ENCODE peak calls at places on chromosome 15, in four cellular contexts. One of them, this sample, is unnamed.
A peak's percentile ranks its signal among the peaks of the same experiment; 100 is the strongest.

GRCh38 chr15:48850648-48851047 is 27.3 kb upstream of the EID1 start:
- DNase-seq in fibroblast of lung: no peak
- DNase-seq in PC-9: no peak
- DNase-seq in A549: no peak
- DNase-seq in this sample: no peak

GRCh38 chr15:52682776-52683175 is 3.6 kb upstream of the ATOSA start:
- DNase-seq in fibroblast of lung: no peak
- DNase-seq in PC-9: no peak
- DNase-seq in A549: no peak
- DNase-seq in this sample: no peak

GRCh38 chr15:34892963-34893591 is 76.5 kb downstream of the AQR start:
- DNase-seq in fibroblast of lung: no peak
- DNase-seq in PC-9: no peak
- DNase-seq in A549: no peak
- DNase-seq in this sample: no peak

GRCh38 chr15:98476559-98476958 is 171.8 kb upstream of the IGF1R start:
- DNase-seq in fibroblast of lung: no peak
- DNase-seq in PC-9: no peak
- DNase-seq in A549: no peak
- DNase-seq in this sample: no peak

GRCh38 chr15:80568298-80568697 is 126.8 kb upstream of the ABHD17C start:
- DNase-seq in fibroblast of lung: peak; percentile 83
- DNase-seq in PC-9: no peak
- DNase-seq in A549: no peak
- DNase-seq in this sample: peak; percentile 81

GRCh38 chr15:77440378-77440999 is 19.8 kb downstream of the HMG20A start:
- DNase-seq in fibroblast of lung: peak; percentile 80
- DNase-seq in PC-9: peak; percentile 8
- DNase-seq in A549: no peak
- DNase-seq in this sample: peak; percentile 80

GRCh38 chr15:73573572-73573971 is 59.6 kb downstream of the NPTN start:
- DNase-seq in fibroblast of lung: peak; percentile 44
- DNase-seq in PC-9: no peak
- DNase-seq in A549: no peak
- DNase-seq in this sample: peak; percentile 98

GRCh38 chr15:96358795-96359190 is 28.3 kb downstream of the NR2F2 start:
- DNase-seq in fibroblast of lung: no peak
- DNase-seq in PC-9: no peak
- DNase-seq in A549: no peak
- DNase-seq in this sample: no peak

GRCh38 chr15:71079208-71080044 is 35.8 kb upstream of the THSD4 start:
- DNase-seq in fibroblast of lung: peak; percentile 92
- DNase-seq in PC-9: peak; percentile 73
- DNase-seq in A549: no peak
- DNase-seq in this sample: peak; percentile 91

GRCh38 chr15:45611305-45611704 is 23.5 kb upstream of the SQOR start:
- DNase-seq in fibroblast of lung: no peak
- DNase-seq in PC-9: no peak
- DNase-seq in A549: no peak
- DNase-seq in this sample: peak; percentile 53

GRCh38 chr15:72313448-72313840 is 6.5 kb downstream of the CELF6 start:
- DNase-seq in fibroblast of lung: no peak
- DNase-seq in PC-9: no peak
- DNase-seq in A549: no peak
- DNase-seq in this sample: no peak

GRCh38 chr15:91853968-91854943 is 748 bp downstream of the SLCO3A1 start:
- DNase-seq in fibroblast of lung: peak; percentile 16
- DNase-seq in PC-9: peak; percentile 51
- DNase-seq in A549: peak; percentile 45
- DNase-seq in this sample: peak; percentile 31

GRCh38 chr15:35519536-35520149 is 26.3 kb downstream of the DPH6 start:
- DNase-seq in fibroblast of lung: peak; percentile 47
- DNase-seq in PC-9: no peak
- DNase-seq in A549: no peak
- DNase-seq in this sample: peak; percentile 74

GRCh38 chr15:31537770-31538592 is 211.3 kb downstream of the KLF13 start:
- DNase-seq in fibroblast of lung: no peak
- DNase-seq in PC-9: no peak
- DNase-seq in A549: no peak
- DNase-seq in this sample: no peak

GRCh38 chr15:78617131-78617915 is 3.5 kb downstream of the CHRNA3 start:
- DNase-seq in fibroblast of lung: no peak
- DNase-seq in PC-9: no peak
- DNase-seq in A549: no peak
- DNase-seq in this sample: no peak

GRCh38 chr15:29939404-29939803 is 117.1 kb upstream of the TJP1 start:
- DNase-seq in fibroblast of lung: peak; percentile 56
- DNase-seq in PC-9: no peak
- DNase-seq in A549: no peak
- DNase-seq in this sample: no peak

GRCh38 chr15:82093774-82094211 is 48.0 kb upstream of the MEX3B start:
- DNase-seq in fibroblast of lung: peak; percentile 93
- DNase-seq in PC-9: no peak
- DNase-seq in A549: peak; percentile 74
- DNase-seq in this sample: peak; percentile 88

GRCh38 chr15:94237903-94238302 is 6.5 kb downstream of the MCTP2 start:
- DNase-seq in fibroblast of lung: no peak
- DNase-seq in PC-9: no peak
- DNase-seq in A549: no peak
- DNase-seq in this sample: no peak

GRCh38 chr15:65791335-65792129 is 561 bp downstream of the DENND4A start:
- DNase-seq in fibroblast of lung: peak; percentile 57
- DNase-seq in PC-9: peak; percentile 32
- DNase-seq in A549: peak; percentile 54
- DNase-seq in this sample: peak; percentile 46

GRCh38 chr15:85622432-85622831 is 172.3 kb downstream of the KLHL25 start:
- DNase-seq in fibroblast of lung: peak; percentile 89
- DNase-seq in PC-9: no peak
- DNase-seq in A549: no peak
- DNase-seq in this sample: no peak

GRCh38 chr15:43285609-43286037 is 18.9 kb upstream of the TGM5 start:
- DNase-seq in fibroblast of lung: peak; percentile 42
- DNase-seq in PC-9: peak; percentile 46
- DNase-seq in A549: peak; percentile 59
- DNase-seq in this sample: peak; percentile 79

GRCh38 chr15:48619446-48619845 is 26.1 kb downstream of the FBN1 start:
- DNase-seq in fibroblast of lung: no peak
- DNase-seq in PC-9: no peak
- DNase-seq in A549: no peak
- DNase-seq in this sample: no peak

GRCh38 chr15:74265046-74265639 is 29.0 kb downstream of the CCDC33 start:
- DNase-seq in fibroblast of lung: peak; percentile 30
- DNase-seq in PC-9: peak; percentile 21
- DNase-seq in A549: no peak
- DNase-seq in this sample: peak; percentile 39

DNA sequence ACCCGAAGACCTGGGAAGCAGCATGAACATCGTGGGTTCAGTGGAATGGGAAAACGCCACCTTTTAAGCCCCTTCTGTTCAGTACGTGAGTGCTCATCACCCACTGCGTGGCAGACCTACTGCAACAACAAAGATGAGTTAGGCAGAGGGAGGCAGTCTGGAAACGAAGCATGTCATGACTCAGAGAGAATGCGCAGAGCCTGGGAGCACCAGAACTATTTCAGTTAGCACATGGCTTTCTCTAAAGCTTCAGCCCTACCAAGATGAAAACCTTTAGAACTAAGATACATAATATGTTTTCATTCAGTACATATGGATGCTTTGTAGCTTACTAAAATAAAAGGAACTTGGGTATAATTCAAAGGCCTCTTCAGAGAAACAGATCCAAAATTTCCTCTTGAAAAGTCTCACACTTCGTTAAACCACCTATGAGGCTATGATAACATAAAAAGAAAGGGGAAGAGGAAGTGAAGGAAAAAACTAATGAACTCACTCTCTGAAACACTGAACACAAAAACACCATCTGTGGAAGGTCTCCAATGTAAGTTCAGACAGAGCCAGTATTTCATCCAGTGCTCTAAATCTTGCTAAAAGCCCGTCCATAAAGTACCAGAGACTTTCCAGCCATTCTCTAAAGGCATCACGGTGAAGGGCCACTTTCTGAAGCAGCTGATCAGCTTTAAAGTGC is 140.1 kb downstream of the OCA2 start:
- DNase-seq in fibroblast of lung: peak; percentile 40
- DNase-seq in PC-9: no peak
- DNase-seq in A549: no peak
- DNase-seq in this sample: no peak
- H3K4me3 ChIP-seq in fibroblast of lung: no peak overlapping the region
- H3K4me3 ChIP-seq in PC-9: no peak overlapping the region
- H3K4me3 ChIP-seq in A549: no peak overlapping the region
- H3K4me3 ChIP-seq in this sample: no peak overlapping the region

GRCh38 chr15:70063992-70064379 is 33.7 kb downstream of the TLE3 start:
- DNase-seq in fibroblast of lung: no peak
- DNase-seq in PC-9: no peak
- DNase-seq in A549: no peak
- DNase-seq in this sample: no peak

GRCh38 chr15:70066004-70066403 is 31.7 kb downstream of the TLE3 start:
- DNase-seq in fibroblast of lung: no peak
- DNase-seq in PC-9: no peak
- DNase-seq in A549: no peak
- DNase-seq in this sample: no peak

GRCh38 chr15:70065006-70065722 is 32.6 kb downstream of the TLE3 start:
- DNase-seq in fibroblast of lung: no peak
- DNase-seq in PC-9: no peak
- DNase-seq in A549: no peak
- DNase-seq in this sample: no peak

GRCh38 chr15:70063284-70063991 is 34.3 kb downstream of the TLE3 start:
- DNase-seq in fibroblast of lung: peak; percentile 7
- DNase-seq in PC-9: no peak
- DNase-seq in A549: no peak
- DNase-seq in this sample: no peak

GRCh38 chr15:70064441-70064840 is 33.3 kb downstream of the TLE3 start:
- DNase-seq in fibroblast of lung: peak; percentile 10
- DNase-seq in PC-9: no peak
- DNase-seq in A549: no peak
- DNase-seq in this sample: no peak
- TF ChIP-seq CTCF in fibroblast of lung: peak; percentile 23
- TF ChIP-seq CTCF in PC-9: no peak
- TF ChIP-seq CTCF in A549: no peak
- TF ChIP-seq CTCF in this sample: no peak

GRCh38 chr15:40327338-40327917 is 3.9 kb downstream of the INAFM2 start:
- DNase-seq in fibroblast of lung: no peak
- DNase-seq in PC-9: no peak
- DNase-seq in A549: no peak
- DNase-seq in this sample: no peak

GRCh38 chr15:40323953-40324937 is 753 bp downstream of the INAFM2 start:
- DNase-seq in fibroblast of lung: no peak
- DNase-seq in PC-9: no peak
- DNase-seq in A549: no peak
- DNase-seq in this sample: no peak

GRCh38 chr15:40325188-40325587 is 1.7 kb downstream of the INAFM2 start:
- DNase-seq in fibroblast of lung: no peak
- DNase-seq in PC-9: no peak
- DNase-seq in A549: no peak
- DNase-seq in this sample: no peak

GRCh38 chr15:40323239-40323952 is at the start of gene INAFM2:
- DNase-seq in fibroblast of lung: peak; percentile 94
- DNase-seq in PC-9: peak; percentile 81
- DNase-seq in A549: peak; percentile 66
- DNase-seq in this sample: peak; percentile 98

DNA sequence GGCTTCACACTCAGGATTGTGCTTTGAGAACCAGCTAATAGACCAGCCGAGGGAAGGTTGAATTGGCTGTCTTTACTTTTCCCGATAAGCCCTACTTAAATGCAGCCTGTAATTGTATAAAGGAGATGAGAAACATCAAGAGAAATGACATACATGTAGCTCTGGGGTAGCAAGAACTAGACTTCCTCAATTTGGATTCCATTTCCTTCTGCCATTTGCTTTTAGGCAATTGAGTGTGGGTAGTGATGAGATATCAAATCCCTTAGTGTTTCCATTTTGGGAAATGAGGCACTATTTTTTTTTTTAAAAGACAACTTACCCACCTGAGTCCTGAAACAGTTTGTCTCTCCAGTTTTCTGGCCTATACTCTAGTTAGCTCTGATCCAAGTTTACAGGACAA is 2.2 kb downstream of the INAFM2 start:
- DNase-seq in fibroblast of lung: no peak
- DNase-seq in PC-9: no peak
- DNase-seq in A549: no peak
- DNase-seq in this sample: no peak
- H3K4me3 ChIP-seq in fibroblast of lung: no peak overlapping the region
- H3K4me3 ChIP-seq in PC-9: no peak overlapping the region
- H3K4me3 ChIP-seq in A549: no peak overlapping the region
- H3K4me3 ChIP-seq in this sample: no peak overlapping the region

GRCh38 chr15:89893696-89894450 is at the start of gene AP3S2:
- DNase-seq in fibroblast of lung: peak; percentile 95
- DNase-seq in PC-9: peak; percentile 94
- DNase-seq in A549: peak; percentile 91
- DNase-seq in this sample: peak; percentile 95
- TF ChIP-seq CTCF in fibroblast of lung: no peak
- TF ChIP-seq CTCF in PC-9: no peak
- TF ChIP-seq CTCF in A549: no peak
- TF ChIP-seq CTCF in this sample: no peak

GRCh38 chr15:66931768-66932633 is 133.4 kb upstream of the SMAD3 start:
- DNase-seq in fibroblast of lung: peak; percentile 65
- DNase-seq in PC-9: peak; percentile 83
- DNase-seq in A549: peak; percentile 96
- DNase-seq in this sample: peak; percentile 81

GRCh38 chr15:66934315-66934930 is 131.0 kb upstream of the SMAD3 start:
- DNase-seq in fibroblast of lung: no peak
- DNase-seq in PC-9: no peak
- DNase-seq in A549: no peak
- DNase-seq in this sample: no peak

GRCh38 chr15:66935121-66935520 is 130.3 kb upstream of the SMAD3 start:
- DNase-seq in fibroblast of lung: no peak
- DNase-seq in PC-9: no peak
- DNase-seq in A549: no peak
- DNase-seq in this sample: no peak

GRCh38 chr15:66929843-66930242 is 135.6 kb upstream of the SMAD3 start:
- DNase-seq in fibroblast of lung: no peak
- DNase-seq in PC-9: no peak
- DNase-seq in A549: no peak
- DNase-seq in this sample: no peak

DNA sequence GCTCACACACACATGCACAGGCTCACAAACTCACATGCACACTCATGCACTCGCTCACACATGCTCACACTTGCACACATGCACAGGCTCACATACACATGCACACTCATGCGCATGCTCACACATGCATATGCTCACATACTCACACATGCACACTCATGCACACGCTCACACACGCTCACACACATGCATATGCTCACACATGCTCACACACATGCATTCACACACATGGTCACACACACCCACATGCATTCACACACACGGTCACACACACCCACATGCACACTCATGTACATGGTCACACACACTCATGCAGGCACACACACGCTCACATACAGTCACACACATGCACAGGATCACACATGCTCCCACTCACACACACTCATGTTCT is 132.8 kb upstream of the SMAD3 start:
- DNase-seq in fibroblast of lung: no peak
- DNase-seq in PC-9: no peak
- DNase-seq in A549: no peak
- DNase-seq in this sample: no peak
- H3K4me3 ChIP-seq in fibroblast of lung: no peak overlapping the region
- H3K4me3 ChIP-seq in PC-9: peak overlapping the region; percentile 45
- H3K4me3 ChIP-seq in A549: peak overlapping the region; percentile 2
- H3K4me3 ChIP-seq in this sample: no peak overlapping the region

GRCh38 chr15:69035205-69035917 is 20.9 kb downstream of the NOX5 start:
- DNase-seq in fibroblast of lung: no peak
- DNase-seq in PC-9: peak; percentile 45
- DNase-seq in A549: peak; percentile 69
- DNase-seq in this sample: peak; percentile 15
- TF ChIP-seq CTCF in fibroblast of lung: peak; percentile 33
- TF ChIP-seq CTCF in PC-9: no peak
- TF ChIP-seq CTCF in A549: peak; percentile 64
- TF ChIP-seq CTCF in this sample: peak; percentile 35